ENCODE peak calls at places on chromosome 5, in nine cellular contexts. J is Calu3; T is esophagus muscularis mucosa; I is CD8-positive, alpha-beta T cell; P is nephron progenitor cell; M is dorsolateral prefrontal cortex; Q is AG10803; F is sigmoid colon; N is left lung. H is an unnamed sample.
A peak's percentile ranks its signal among the peaks of the same experiment; 100 is the strongest.

GRCh38 chr5:142618125-142618524 is 67.8 kb downstream of the FGF1 start:
- DNase-seq in M (no peak), Q (peak; percentile 79), I (no peak), T (no peak), F (no peak), N (no peak), J (no peak), P (no peak), H (no peak)

GRCh38 chr5:88807327-88807726 is 75.7 kb downstream of the MEF2C start:
- DNase-seq in P (no peak), F (no peak), M (no peak), J (no peak), N (no peak), Q (no peak), T (no peak), I (no peak), H (no peak)

GRCh38 chr5:148740966-148741742 is 85.3 kb upstream of the ADRB2 start:
- DNase-seq in Q (peak; percentile 80), I (no peak), F (peak; percentile 63), P (no peak), M (no peak), J (peak; percentile 44), T (no peak), N (no peak), H (no peak)

GRCh38 chr5:7087719-7088297 is 308.1 kb upstream of the ADCY2 start:
- DNase-seq in F (no peak), Q (no peak), J (no peak), I (no peak), P (no peak), N (no peak), T (no peak), M (no peak), H (no peak)

GRCh38 chr5:34854459-34855174 is 15.7 kb downstream of the TTC23L start:
- DNase-seq in I (no peak), F (no peak), P (no peak), Q (no peak), J (no peak), N (no peak), T (no peak), M (no peak), H (no peak)

GRCh38 chr5:1292846-1293415 is 1.9 kb downstream of the TERT start:
- DNase-seq in J (no peak), M (no peak), N (no peak), I (no peak), P (no peak), Q (no peak), F (peak; percentile 46), T (no peak), H (peak; percentile 5)

GRCh38 chr5:141478321-141478945 is 2.7 kb downstream of the PCDHGC3 start:
- DNase-seq in I (no peak), F (no peak), N (no peak), Q (peak; percentile 56), M (no peak), T (no peak), P (no peak), J (no peak), H (no peak)

GRCh38 chr5:57698785-57699184 is 216.2 kb upstream of the ACTBL2 start:
- DNase-seq in J (no peak), I (no peak), P (no peak), Q (no peak), M (no peak), T (no peak), F (no peak), N (no peak), H (no peak)

GRCh38 chr5:72130342-72130741 is 23.1 kb downstream of the MAP1B start:
- DNase-seq in I (no peak), F (no peak), T (no peak), J (no peak), N (no peak), P (no peak), Q (peak; percentile 83), M (no peak), H (no peak)

GRCh38 chr5:36398137-36398536 is 96.4 kb upstream of the RANBP3L start:
- DNase-seq in M (no peak), J (no peak), T (no peak), F (no peak), P (no peak), I (no peak), N (no peak), Q (peak; percentile 69), H (no peak)

GRCh38 chr5:140113180-140113698 is 670 bp upstream of the PURA start:
- DNase-seq in F (peak; percentile 72), M (no peak), I (peak; percentile 18), P (peak; percentile 41), Q (no peak), N (peak; percentile 38), J (peak; percentile 23), T (no peak), H (no peak)

GRCh38 chr5:126501448-126501847 is 78.2 kb downstream of the GRAMD2B start:
- DNase-seq in I (no peak), N (no peak), F (no peak), M (no peak), J (no peak), T (no peak), P (no peak), Q (no peak), H (no peak)

GRCh38 chr5:178123987-178124925 is 6.6 kb upstream of the RMND5B start:
- DNase-seq in F (no peak), P (no peak), N (no peak), T (no peak), J (peak; percentile 93), I (no peak), M (no peak), Q (no peak), H (no peak)

GRCh38 chr5:61397238-61397637 is 65.2 kb downstream of the ZSWIM6 start:
- DNase-seq in T (no peak), M (no peak), N (no peak), I (no peak), Q (no peak), P (no peak), J (no peak), F (no peak), H (no peak)

GRCh38 chr5:141343242-141343952 is at the start of gene PCDHGA3:
- DNase-seq in T (no peak), M (no peak), P (no peak), J (no peak), I (no peak), F (no peak), N (no peak), Q (peak; percentile 53), H (no peak)

GRCh38 chr5:73945505-73945904 is 319.5 kb downstream of the ARHGEF28 start:
- DNase-seq in Q (no peak), F (no peak), M (no peak), J (peak; percentile 42), I (peak; percentile 7), T (peak; percentile 70), P (no peak), N (no peak), H (no peak)
- TF ChIP-seq CTCF in Q (peak; percentile 25), F (no peak), M (no peak), J (peak; percentile 62), I (no peak), T (no peak), P (no peak), N (no peak), H (no peak)

GRCh38 chr5:112604741-112605390 is 132.8 kb upstream of the APC start:
- DNase-seq in N (no peak), P (no peak), T (no peak), I (no peak), F (no peak), J (peak; percentile 42), Q (no peak), M (peak; percentile 27), H (no peak)
- TF ChIP-seq CTCF in N (no peak), P (no peak), T (no peak), I (no peak), F (no peak), J (peak; percentile 22), Q (no peak), M (no peak), H (no peak)

GRCh38 chr5:154236011-154236410 is 45.5 kb downstream of the GALNT10 start:
- DNase-seq in M (no peak), N (no peak), F (no peak), Q (no peak), J (no peak), T (peak; percentile 85), I (no peak), P (no peak), H (no peak)

GRCh38 chr5:154227090-154227489 is 36.6 kb downstream of the GALNT10 start:
- DNase-seq in N (no peak), F (no peak), J (no peak), M (no peak), P (no peak), T (no peak), Q (no peak), I (no peak), H (no peak)

GRCh38 chr5:154228696-154229095 is 38.2 kb downstream of the GALNT10 start:
- DNase-seq in Q (no peak), I (no peak), P (no peak), J (no peak), F (no peak), N (no peak), T (no peak), M (no peak), H (no peak)

DNA sequence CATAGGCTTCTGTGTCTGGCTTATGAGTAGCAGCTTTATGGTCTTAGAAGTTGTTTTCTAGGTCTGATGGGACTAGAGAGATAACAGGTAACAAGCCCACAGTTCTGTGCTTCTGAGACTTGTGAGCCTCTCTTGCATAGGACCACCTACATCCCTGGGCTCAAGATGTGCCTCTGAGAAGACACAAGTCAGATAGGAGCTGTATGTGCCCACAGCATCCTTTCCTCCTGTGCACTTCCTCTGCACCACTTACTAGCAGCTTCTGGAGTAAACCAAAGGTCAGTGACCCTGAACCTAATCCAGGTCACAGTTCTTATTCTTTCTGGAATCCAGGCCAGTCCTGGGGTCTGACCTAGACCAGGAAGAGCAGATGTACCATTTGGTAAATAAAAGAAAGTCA is 40.0 kb downstream of the GALNT10 start:
- DNase-seq in J (no peak), M (no peak), N (no peak), I (no peak), Q (no peak), P (no peak), T (peak; percentile 53), F (no peak), H (no peak)
- TF ChIP-seq CTCF in J (no peak), M (no peak), N (no peak), I (no peak), Q (no peak), P (no peak), T (no peak), F (no peak), H (no peak)

DNA sequence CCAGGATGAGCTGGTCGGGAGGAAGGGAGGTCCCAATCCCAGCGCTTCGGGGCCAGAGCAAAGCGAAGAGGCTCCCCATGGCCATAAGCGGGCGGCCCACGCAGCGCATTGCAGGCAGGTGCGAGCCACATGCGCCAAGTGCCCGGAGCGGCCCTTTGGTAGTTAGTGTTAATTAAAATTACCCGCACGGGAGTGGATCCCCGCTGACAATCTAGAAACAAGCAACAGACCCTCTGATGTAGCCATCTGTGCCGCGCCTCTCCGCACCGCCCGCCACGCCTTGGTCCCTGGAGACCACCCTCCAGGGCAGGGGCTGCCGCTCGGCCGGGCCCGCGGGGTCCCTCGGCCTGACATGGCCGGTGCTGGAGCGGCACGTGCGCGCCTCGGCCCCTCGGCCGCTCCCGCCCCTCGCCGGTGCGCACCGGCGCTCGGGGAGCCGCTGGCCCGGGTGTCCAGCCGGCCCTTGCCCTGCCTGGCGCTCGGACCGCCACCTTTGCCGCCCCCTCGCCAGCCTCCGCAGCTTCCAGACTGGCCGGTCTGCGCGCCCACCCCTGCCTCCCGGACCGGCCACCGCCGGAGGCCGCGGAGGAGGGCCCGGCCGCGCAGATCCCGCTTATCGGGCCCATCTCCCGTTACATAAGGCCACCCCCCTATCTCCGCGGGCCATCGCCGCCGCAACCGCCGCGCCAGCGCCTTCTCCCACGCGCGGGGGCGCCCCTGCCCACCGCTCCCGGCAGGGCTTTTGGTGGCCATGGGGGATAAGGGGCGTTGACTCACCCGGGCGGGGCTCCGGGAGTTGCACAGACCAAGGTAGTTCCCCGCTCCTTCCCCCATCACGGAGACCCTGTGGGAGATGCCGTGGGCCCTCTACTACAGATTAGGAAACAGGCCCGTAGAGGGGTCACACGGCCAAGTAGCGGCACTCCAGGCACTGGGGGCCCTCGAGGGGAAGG is 1.9 kb upstream of the IL13 start:
- DNase-seq in M (no peak), J (peak; percentile 43), Q (peak; percentile 10), I (peak; percentile 29), P (peak; percentile 63), N (no peak), T (peak; percentile 88), F (no peak), H (peak; percentile 20)
- TF ChIP-seq CTCF in M (peak; percentile 17), J (no peak), Q (no peak), I (no peak), P (peak; percentile 6), N (no peak), T (peak; percentile 19), F (no peak), H (no peak)

H was measured in activated B cell treated with CpG ODN at 0.5 μM for 24 hours.